ENCODE peak calls at places on chromosome 11, in ten cellular contexts. One of them, this sample, is unnamed.
A peak's percentile ranks its signal among the peaks of the same experiment; 100 is the strongest.

GRCh38 chr11:109012996-109013395 is 348.1 kb downstream of the DDX10 start:
- DNase-seq in tibial artery: no peak
- DNase-seq in heart left ventricle: no peak
- DNase-seq in right lobe of liver: no peak
- DNase-seq in breast epithelium: no peak
- DNase-seq in astrocyte: no peak
- DNase-seq in neural progenitor cell: no peak
- DNase-seq in GM12878: no peak
- DNase-seq in ovary: no peak
- DNase-seq in PC-3: no peak
- DNase-seq in this sample: no peak

GRCh38 chr11:109794501-109794900 is 298.7 kb upstream of the ZC3H12C start:
- DNase-seq in right lobe of liver: no peak
- DNase-seq in astrocyte: peak; percentile 44
- DNase-seq in PC-3: no peak
- DNase-seq in neural progenitor cell: no peak
- DNase-seq in tibial artery: no peak
- DNase-seq in heart left ventricle: no peak
- DNase-seq in ovary: no peak
- DNase-seq in breast epithelium: no peak
- DNase-seq in GM12878: no peak
- DNase-seq in this sample: no peak

GRCh38 chr11:30459821-30460220 is 126.3 kb downstream of the MPPED2 start:
- DNase-seq in right lobe of liver: no peak
- DNase-seq in ovary: no peak
- DNase-seq in tibial artery: no peak
- DNase-seq in breast epithelium: no peak
- DNase-seq in GM12878: no peak
- DNase-seq in astrocyte: no peak
- DNase-seq in heart left ventricle: no peak
- DNase-seq in PC-3: no peak
- DNase-seq in neural progenitor cell: no peak
- DNase-seq in this sample: no peak

GRCh38 chr11:776459-777287 is 614 bp downstream of the GATD1 start:
- DNase-seq in right lobe of liver: peak; percentile 43
- DNase-seq in neural progenitor cell: peak; percentile 90
- DNase-seq in breast epithelium: no peak
- DNase-seq in PC-3: no peak
- DNase-seq in ovary: no peak
- DNase-seq in heart left ventricle: peak; percentile 30
- DNase-seq in GM12878: no peak
- DNase-seq in tibial artery: peak; percentile 70
- DNase-seq in astrocyte: no peak
- DNase-seq in this sample: peak; percentile 69

GRCh38 chr11:67053896-67054850 is 2.5 kb upstream of the RHOD start:
- DNase-seq in breast epithelium: peak; percentile 64
- DNase-seq in right lobe of liver: peak; percentile 81
- DNase-seq in tibial artery: peak; percentile 88
- DNase-seq in heart left ventricle: no peak
- DNase-seq in ovary: peak; percentile 47
- DNase-seq in astrocyte: peak; percentile 91
- DNase-seq in GM12878: no peak
- DNase-seq in neural progenitor cell: peak; percentile 79
- DNase-seq in PC-3: peak; percentile 72
- DNase-seq in this sample: peak; percentile 75

GRCh38 chr11:88301478-88302140 is 35.9 kb downstream of the CTSC start:
- DNase-seq in heart left ventricle: no peak
- DNase-seq in tibial artery: no peak
- DNase-seq in breast epithelium: no peak
- DNase-seq in PC-3: no peak
- DNase-seq in GM12878: peak; percentile 85
- DNase-seq in ovary: no peak
- DNase-seq in astrocyte: peak; percentile 77
- DNase-seq in neural progenitor cell: no peak
- DNase-seq in right lobe of liver: no peak
- DNase-seq in this sample: no peak

GRCh38 chr11:34988294-34989255 is 72.2 kb downstream of the PDHX start:
- DNase-seq in tibial artery: no peak
- DNase-seq in heart left ventricle: no peak
- DNase-seq in neural progenitor cell: no peak
- DNase-seq in breast epithelium: no peak
- DNase-seq in right lobe of liver: no peak
- DNase-seq in ovary: no peak
- DNase-seq in GM12878: no peak
- DNase-seq in PC-3: no peak
- DNase-seq in astrocyte: peak; percentile 85
- DNase-seq in this sample: no peak

GRCh38 chr11:720642-721346 is 14.8 kb downstream of the EPS8L2 start:
- DNase-seq in tibial artery: peak; percentile 73
- DNase-seq in astrocyte: no peak
- DNase-seq in ovary: peak; percentile 63
- DNase-seq in heart left ventricle: no peak
- DNase-seq in neural progenitor cell: peak; percentile 91
- DNase-seq in GM12878: no peak
- DNase-seq in right lobe of liver: no peak
- DNase-seq in PC-3: peak; percentile 41
- DNase-seq in breast epithelium: no peak
- DNase-seq in this sample: peak; percentile 81

GRCh38 chr11:36054628-36055027 is 110.8 kb downstream of the LDLRAD3 start:
- DNase-seq in neural progenitor cell: no peak
- DNase-seq in breast epithelium: no peak
- DNase-seq in tibial artery: no peak
- DNase-seq in PC-3: no peak
- DNase-seq in right lobe of liver: no peak
- DNase-seq in ovary: no peak
- DNase-seq in GM12878: no peak
- DNase-seq in astrocyte: no peak
- DNase-seq in heart left ventricle: no peak
- DNase-seq in this sample: no peak
- H3K4me3 ChIP-seq in neural progenitor cell: no peak overlapping the region
- H3K4me3 ChIP-seq in breast epithelium: no peak overlapping the region
- H3K4me3 ChIP-seq in tibial artery: no peak overlapping the region
- H3K4me3 ChIP-seq in PC-3: no peak overlapping the region
- H3K4me3 ChIP-seq in right lobe of liver: no peak overlapping the region
- H3K4me3 ChIP-seq in ovary: no peak overlapping the region
- H3K4me3 ChIP-seq in GM12878: no peak overlapping the region
- H3K4me3 ChIP-seq in astrocyte: no peak overlapping the region
- H3K4me3 ChIP-seq in heart left ventricle: no peak overlapping the region
- H3K4me3 ChIP-seq in this sample: no peak overlapping the region

GRCh38 chr11:116051494-116051893 is 547.3 kb upstream of the CADM1 start:
- DNase-seq in breast epithelium: no peak
- DNase-seq in right lobe of liver: no peak
- DNase-seq in tibial artery: no peak
- DNase-seq in heart left ventricle: no peak
- DNase-seq in GM12878: no peak
- DNase-seq in astrocyte: no peak
- DNase-seq in PC-3: no peak
- DNase-seq in ovary: no peak
- DNase-seq in neural progenitor cell: no peak
- DNase-seq in this sample: no peak
- H3K27me3 ChIP-seq in breast epithelium: no peaks in the 10 kb centered on the region
- H3K27me3 ChIP-seq in right lobe of liver: no peaks in the 10 kb centered on the region
- H3K27me3 ChIP-seq in tibial artery: peaks cover 5% of the 10 kb centered on the region
- H3K27me3 ChIP-seq in heart left ventricle: no peaks in the 10 kb centered on the region
- H3K27me3 ChIP-seq in GM12878: no peaks in the 10 kb centered on the region
- H3K27me3 ChIP-seq in astrocyte: peaks cover 2% of the 10 kb centered on the region
- H3K27me3 ChIP-seq in PC-3: no peaks in the 10 kb centered on the region
- H3K27me3 ChIP-seq in ovary: no peaks in the 10 kb centered on the region
- H3K27me3 ChIP-seq in neural progenitor cell: no peaks in the 10 kb centered on the region
- H3K27me3 ChIP-seq in this sample: no peaks in the 10 kb centered on the region

DNA sequence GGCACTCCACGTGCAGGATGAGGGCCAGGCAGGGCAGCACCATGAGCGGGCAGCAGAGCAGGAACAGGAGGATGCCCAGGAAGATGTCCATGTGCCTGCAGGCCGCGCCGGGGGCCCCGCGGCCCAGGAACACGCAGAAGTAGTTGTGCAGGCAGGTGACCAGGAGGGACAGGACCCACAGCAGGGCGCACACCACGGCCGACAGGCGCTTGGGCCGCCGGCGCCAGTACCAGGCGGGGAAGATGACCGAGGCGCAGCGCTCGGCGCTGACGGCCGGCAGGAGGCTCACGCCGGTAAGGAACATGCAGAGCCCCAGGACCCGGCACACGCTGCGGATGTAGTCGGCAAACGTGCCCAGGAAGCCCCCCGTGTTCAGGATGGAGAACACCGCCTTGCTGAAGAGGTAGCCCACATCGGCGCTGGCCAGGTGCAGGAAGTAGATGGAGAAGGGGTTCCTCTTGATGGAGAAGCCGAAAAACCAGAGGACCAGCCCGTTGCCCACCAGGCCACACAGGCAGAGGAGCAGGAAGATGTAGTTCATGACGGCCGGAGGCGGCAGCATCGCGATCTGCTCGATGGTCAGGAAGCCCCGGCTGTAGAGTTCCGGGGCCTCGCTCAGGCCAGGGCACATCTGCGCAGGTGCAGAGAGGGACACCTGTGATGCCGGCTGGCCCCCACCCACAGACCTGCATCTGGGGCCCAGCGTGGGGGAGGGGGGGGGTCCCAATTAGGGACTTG is 7.2 kb downstream of the MRGPRF start:
- DNase-seq in ovary: peak; percentile 10
- DNase-seq in astrocyte: no peak
- DNase-seq in heart left ventricle: no peak
- DNase-seq in GM12878: no peak
- DNase-seq in neural progenitor cell: no peak
- DNase-seq in tibial artery: peak; percentile 56
- DNase-seq in PC-3: no peak
- DNase-seq in right lobe of liver: no peak
- DNase-seq in breast epithelium: peak; percentile 46
- DNase-seq in this sample: peak; percentile 48
- H3K9me3 ChIP-seq in ovary: no peaks in the 10 kb centered on the region
- H3K9me3 ChIP-seq in astrocyte: no peaks in the 10 kb centered on the region
- H3K9me3 ChIP-seq in heart left ventricle: no peaks in the 10 kb centered on the region
- H3K9me3 ChIP-seq in GM12878: no peaks in the 10 kb centered on the region
- H3K9me3 ChIP-seq in neural progenitor cell: no peaks in the 10 kb centered on the region
- H3K9me3 ChIP-seq in tibial artery: no peaks in the 10 kb centered on the region
- H3K9me3 ChIP-seq in PC-3: no peaks in the 10 kb centered on the region
- H3K9me3 ChIP-seq in right lobe of liver: no peaks in the 10 kb centered on the region
- H3K9me3 ChIP-seq in breast epithelium: no peaks in the 10 kb centered on the region
- H3K9me3 ChIP-seq in this sample: no peaks in the 10 kb centered on the region

DNA sequence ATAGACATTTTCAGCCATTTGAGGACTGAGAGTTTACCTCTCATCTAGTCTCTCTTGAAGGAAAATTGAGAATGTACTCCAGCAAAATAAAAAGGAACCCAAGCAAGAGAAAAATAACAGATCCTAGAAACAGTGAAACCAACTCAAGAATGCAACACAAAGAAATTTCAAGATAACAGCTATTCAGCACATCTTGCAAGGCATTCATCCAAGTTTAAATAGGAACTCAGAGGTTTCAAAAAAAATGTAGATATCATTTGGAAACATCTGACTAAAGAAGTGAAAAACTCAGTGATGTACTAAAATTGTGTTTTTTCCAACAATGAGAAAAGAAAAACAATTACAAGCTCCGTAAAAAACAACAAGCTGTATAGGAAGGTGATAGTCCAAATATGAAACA is 76.4 kb downstream of the TMEM135 start:
- DNase-seq in PC-3: no peak
- DNase-seq in astrocyte: peak; percentile 52
- DNase-seq in tibial artery: no peak
- DNase-seq in right lobe of liver: no peak
- DNase-seq in ovary: no peak
- DNase-seq in GM12878: no peak
- DNase-seq in heart left ventricle: no peak
- DNase-seq in breast epithelium: no peak
- DNase-seq in neural progenitor cell: no peak
- DNase-seq in this sample: no peak
- H3K4me3 ChIP-seq in PC-3: no peak overlapping the region
- H3K4me3 ChIP-seq in astrocyte: no peak overlapping the region
- H3K4me3 ChIP-seq in tibial artery: no peak overlapping the region
- H3K4me3 ChIP-seq in right lobe of liver: no peak overlapping the region
- H3K4me3 ChIP-seq in ovary: no peak overlapping the region
- H3K4me3 ChIP-seq in GM12878: no peak overlapping the region
- H3K4me3 ChIP-seq in heart left ventricle: no peak overlapping the region
- H3K4me3 ChIP-seq in breast epithelium: no peak overlapping the region
- H3K4me3 ChIP-seq in neural progenitor cell: no peak overlapping the region
- H3K4me3 ChIP-seq in this sample: no peak overlapping the region

GRCh38 chr11:114059278-114059983 is at the start of gene ZBTB16:
- DNase-seq in tibial artery: peak; percentile 95
- DNase-seq in neural progenitor cell: peak; percentile 95
- DNase-seq in astrocyte: no peak
- DNase-seq in heart left ventricle: peak; percentile 92
- DNase-seq in PC-3: no peak
- DNase-seq in breast epithelium: peak; percentile 90
- DNase-seq in ovary: peak; percentile 91
- DNase-seq in right lobe of liver: peak; percentile 94
- DNase-seq in GM12878: no peak
- DNase-seq in this sample: peak; percentile 90
- H3K27me3 ChIP-seq in tibial artery: no peaks in the 10 kb centered on the region
- H3K27me3 ChIP-seq in neural progenitor cell: peaks cover 88% of the 10 kb centered on the region
- H3K27me3 ChIP-seq in astrocyte: peaks cover 55% of the 10 kb centered on the region
- H3K27me3 ChIP-seq in heart left ventricle: no peaks in the 10 kb centered on the region
- H3K27me3 ChIP-seq in PC-3: peaks cover 94% of the 10 kb centered on the region
- H3K27me3 ChIP-seq in breast epithelium: no peaks in the 10 kb centered on the region
- H3K27me3 ChIP-seq in ovary: no peaks in the 10 kb centered on the region
- H3K27me3 ChIP-seq in right lobe of liver: no peaks in the 10 kb centered on the region
- H3K27me3 ChIP-seq in GM12878: peaks cover 12% of the 10 kb centered on the region
- H3K27me3 ChIP-seq in this sample: no peaks in the 10 kb centered on the region

DNA sequence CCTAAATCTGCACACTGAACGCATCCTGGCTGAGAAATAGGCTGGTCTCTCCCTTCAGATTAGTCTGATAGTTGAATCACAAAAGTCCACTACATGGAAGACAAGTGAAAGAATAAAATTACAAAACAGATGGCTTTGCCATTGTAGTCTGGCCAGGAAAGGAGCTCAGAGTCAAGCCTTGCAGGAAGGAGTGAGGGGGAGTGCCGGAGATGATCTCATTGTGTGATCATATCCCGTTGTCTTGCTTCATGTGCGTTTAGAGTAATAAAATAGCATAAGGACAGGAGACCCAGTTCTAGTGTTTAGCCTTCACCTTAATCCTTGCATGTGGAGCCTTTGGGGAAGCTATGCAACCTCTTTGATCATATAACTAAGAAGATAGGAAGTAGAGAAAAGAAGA is 666.7 kb upstream of the RAG2 start:
- DNase-seq in heart left ventricle: no peak
- DNase-seq in right lobe of liver: no peak
- DNase-seq in breast epithelium: no peak
- DNase-seq in astrocyte: no peak
- DNase-seq in GM12878: no peak
- DNase-seq in neural progenitor cell: no peak
- DNase-seq in tibial artery: no peak
- DNase-seq in PC-3: peak; percentile 45
- DNase-seq in ovary: no peak
- DNase-seq in this sample: no peak
- H3K9me3 ChIP-seq in heart left ventricle: peaks cover 10% of the 10 kb centered on the region
- H3K9me3 ChIP-seq in right lobe of liver: no peaks in the 10 kb centered on the region
- H3K9me3 ChIP-seq in breast epithelium: no peaks in the 10 kb centered on the region
- H3K9me3 ChIP-seq in astrocyte: no peaks in the 10 kb centered on the region
- H3K9me3 ChIP-seq in GM12878: no peaks in the 10 kb centered on the region
- H3K9me3 ChIP-seq in neural progenitor cell: no peaks in the 10 kb centered on the region
- H3K9me3 ChIP-seq in tibial artery: no peaks in the 10 kb centered on the region
- H3K9me3 ChIP-seq in PC-3: no peaks in the 10 kb centered on the region
- H3K9me3 ChIP-seq in ovary: no peaks in the 10 kb centered on the region
- H3K9me3 ChIP-seq in this sample: no peaks in the 10 kb centered on the region

This sample was measured in right cardiac atrium.